ENCODE peak calls at places on chromosomes 3 and 15, in seven cellular contexts. I is SK-N-SH treated with all-trans-retinoic acid at 6 μM for 48 hours; R is psoas muscle; M is CD8-positive, alpha-beta T cell; G is activated T-cell treated with anti-CD3 and anti-CD28 coated beads, Interleukin-2, amount 50 U/mL, for 4 hours; Q is WTC11; Y is aorta. A is an unnamed sample.

GRCh38 chr15:96374494-96374893 is 44.0 kb downstream of the NR2F2 start:
- ATAC-seq in I (no peak), R (no peak), M (no peak), G (no peak), Q (no peak), Y (no peak), A (no peak)

GRCh38 chr3:161291191-161291901 is 70.2 kb downstream of the NMD3 start:
- ATAC-seq in I (no peak), R (no peak), M (no peak), G (no peak), Q (no peak), Y (no peak), A (no peak)

GRCh38 chr3:152650177-152650576 is 184.8 kb upstream of the P2RY1 start:
- ATAC-seq in I (no peak), R (no peak), M (no peak), G (no peak), Q (no peak), Y (no peak), A (no peak)

GRCh38 chr3:2495746-2496145 is 397.1 kb downstream of the CNTN4 start:
- ATAC-seq in I (no peak), R (no peak), M (no peak), G (no peak), Q (no peak), Y (no peak), A (no peak)

GRCh38 chr3:161337311-161337710 is 34.0 kb downstream of the SPTSSB start:
- ATAC-seq in I (no peak), R (no peak), M (no peak), G (no peak), Q (no peak), Y (no peak), A (no peak)

GRCh38 chr3:196323723-196324122 is 5.7 kb upstream of the DYNLT2B start:
- ATAC-seq in I (peak), R (peak), M (no peak), G (no peak), Q (peak), Y (no peak), A (no peak)

GRCh38 chr3:179200790-179201189 is 50.1 kb downstream of the KCNMB3 start:
- ATAC-seq in I (no peak), R (no peak), M (no peak), G (no peak), Q (no peak), Y (no peak), A (peak)

GRCh38 chr3:136989781-136990524 is 32.2 kb downstream of the IL20RB start:
- ATAC-seq in I (no peak), R (no peak), M (no peak), G (no peak), Q (no peak), Y (no peak), A (no peak)

GRCh38 chr15:74840851-74841760 is 1.9 kb downstream of the ULK3 start:
- ATAC-seq in I (no peak), R (no peak), M (no peak), G (no peak), Q (no peak), Y (no peak), A (no peak)

GRCh38 chr3:177089120-177089519 is 108.2 kb downstream of the TBL1XR1 start:
- ATAC-seq in I (no peak), R (no peak), M (no peak), G (no peak), Q (peak), Y (peak), A (no peak)

GRCh38 chr3:190036631-190037030 is 84.1 kb downstream of the P3H2 start:
- ATAC-seq in I (peak), R (no peak), M (no peak), G (no peak), Q (no peak), Y (no peak), A (no peak)

GRCh38 chr15:99442268-99442897 is 123.4 kb upstream of the MEF2A start:
- ATAC-seq in I (peak), R (peak), M (no peak), G (peak), Q (no peak), Y (peak), A (peak)

GRCh38 chr3:194586839-194587238 is 46.4 kb downstream of the TMEM44 start:
- ATAC-seq in I (peak), R (no peak), M (no peak), G (no peak), Q (no peak), Y (no peak), A (peak)

GRCh38 chr3:195828762-195829161 is 17.0 kb upstream of the MUC4 start:
- ATAC-seq in I (no peak), R (no peak), M (no peak), G (no peak), Q (no peak), Y (no peak), A (no peak)

GRCh38 chr3:113747719-113748046 is 848 bp downstream of the ATP6V1A start:
- ATAC-seq in I (no peak), R (no peak), M (no peak), G (peak), Q (no peak), Y (no peak), A (peak)

GRCh38 chr3:20055020-20055775 is 15.0 kb downstream of the KAT2B start:
- ATAC-seq in I (peak), R (no peak), M (no peak), G (peak), Q (no peak), Y (no peak), A (peak)

GRCh38 chr3:69791919-69792399 is 52.7 kb downstream of the MITF start:
- ATAC-seq in I (peak), R (peak), M (no peak), G (no peak), Q (peak), Y (peak), A (no peak)

GRCh38 chr3:119418641-119419040 is 44.8 kb downstream of the TMEM39A start:
- ATAC-seq in I (no peak), R (no peak), M (no peak), G (no peak), Q (no peak), Y (no peak), A (no peak)

GRCh38 chr3:105688821-105689220 is 180.0 kb downstream of the CBLB start:
- ATAC-seq in I (no peak), R (no peak), M (no peak), G (no peak), Q (no peak), Y (no peak), A (no peak)

GRCh38 chr3:65855370-65856100 is 183.2 kb downstream of the MAGI1 start:
- ATAC-seq in I (no peak), R (peak), M (no peak), G (no peak), Q (no peak), Y (no peak), A (no peak)

GRCh38 chr15:38857814-38858213 is 293.2 kb upstream of the RASGRP1 start:
- ATAC-seq in I (no peak), R (no peak), M (no peak), G (no peak), Q (no peak), Y (no peak), A (no peak)